ENCODE peak calls at places on chromosome 15, in five cellular contexts. I is naive thymus-derived CD4-positive, alpha-beta T cell; S is fibroblast of the aortic adventitia; T is mesendoderm; C is IMR-90. J is an unnamed sample.
A peak's percentile ranks its signal among the peaks of the same experiment; 100 is the strongest.

GRCh38 chr15:70339551-70340517 is 242.1 kb upstream of the TLE3 start:
- DNase-seq in I (no peak), S (no peak), T (no peak), C (peak; percentile 22), J (no peak)

GRCh38 chr15:27250223-27250622 is 279.2 kb downstream of the GABRG3 start:
- DNase-seq in I (no peak), S (no peak), T (no peak), C (no peak), J (no peak)

GRCh38 chr15:98548172-98548971 is 100.0 kb upstream of the IGF1R start:
- DNase-seq in I (peak; percentile 9), S (peak; percentile 61), T (peak; percentile 90), C (peak; percentile 73), J (no peak)

GRCh38 chr15:50051811-50052419 is 67.1 kb downstream of the ATP8B4 start:
- DNase-seq in I (no peak), S (peak; percentile 96), T (peak; percentile 66), C (peak; percentile 91), J (peak; percentile 19)

GRCh38 chr15:35827156-35827555 is 281.2 kb upstream of the DPH6 start:
- DNase-seq in I (no peak), S (peak; percentile 13), T (no peak), C (peak; percentile 14), J (no peak)

GRCh38 chr15:90264649-90265048 is 823 bp upstream of the NGRN start:
- DNase-seq in I (no peak), S (no peak), T (no peak), C (no peak), J (no peak)

GRCh38 chr15:91055548-91056331 is 33.3 kb upstream of the VPS33B start:
- DNase-seq in I (peak; percentile 17), S (peak; percentile 69), T (peak; percentile 73), C (peak; percentile 55), J (peak; percentile 36)

GRCh38 chr15:34606545-34606944 is 23.1 kb upstream of the GOLGA8B start:
- DNase-seq in I (no peak), S (no peak), T (no peak), C (peak; percentile 55), J (no peak)

GRCh38 chr15:64024172-64025050 is 21.9 kb downstream of the DAPK2 start:
- DNase-seq in I (no peak), S (no peak), T (peak; percentile 62), C (no peak), J (no peak)

GRCh38 chr15:101451192-101451799 is 38.2 kb downstream of the PCSK6 start:
- DNase-seq in I (no peak), S (peak; percentile 80), T (no peak), C (no peak), J (no peak)

GRCh38 chr15:84721381-84721780 is 5.4 kb upstream of the SEC11A start:
- DNase-seq in I (peak; percentile 56), S (no peak), T (no peak), C (no peak), J (peak; percentile 37)

GRCh38 chr15:25684521-25685215 is 178.5 kb downstream of the ATP10A start:
- DNase-seq in I (no peak), S (peak; percentile 91), T (peak; percentile 42), C (peak; percentile 80), J (no peak)

GRCh38 chr15:100968043-100968966 is 49.1 kb downstream of the LRRK1 start:
- DNase-seq in I (no peak), S (peak; percentile 75), T (no peak), C (peak; percentile 81), J (no peak)

GRCh38 chr15:64942356-64942755 is 30.7 kb downstream of the ANKDD1A start:
- DNase-seq in I (no peak), S (no peak), T (no peak), C (no peak), J (no peak)

GRCh38 chr15:55993804-55994539 is 560 bp upstream of the NEDD4 start:
- DNase-seq in I (no peak), S (peak; percentile 68), T (peak; percentile 83), C (peak; percentile 68), J (no peak)

GRCh38 chr15:59301527-59301926 is 71.1 kb downstream of the MYO1E start:
- DNase-seq in I (no peak), S (no peak), T (no peak), C (no peak), J (no peak)

GRCh38 chr15:63401714-63402497 is 20.3 kb upstream of the CA12 start:
- DNase-seq in I (no peak), S (no peak), T (no peak), C (no peak), J (no peak)

GRCh38 chr15:99613887-99614642 is 48.3 kb downstream of the MEF2A start:
- DNase-seq in I (no peak), S (peak; percentile 71), T (no peak), C (peak; percentile 62), J (peak; percentile 9)

GRCh38 chr15:48891229-48891765 is 13.4 kb downstream of the EID1 start:
- DNase-seq in I (no peak), S (no peak), T (no peak), C (no peak), J (no peak)

GRCh38 chr15:35519536-35520149 is 26.3 kb downstream of the DPH6 start:
- DNase-seq in I (peak; percentile 34), S (peak; percentile 81), T (peak; percentile 64), C (peak; percentile 64), J (peak; percentile 61)

GRCh38 chr15:77659350-77660321 is 26.9 kb upstream of the LINGO1 start:
- DNase-seq in I (no peak), S (peak; percentile 81), T (peak; percentile 69), C (peak; percentile 25), J (peak; percentile 28)

GRCh38 chr15:92161039-92161670 is 232.5 kb upstream of the ST8SIA2 start:
- DNase-seq in I (no peak), S (no peak), T (peak; percentile 48), C (no peak), J (no peak)

GRCh38 chr15:36571301-36571700 is 8.1 kb upstream of the CDIN1 start:
- DNase-seq in I (no peak), S (no peak), T (no peak), C (peak; percentile 18), J (no peak)

GRCh38 chr15:83282859-83283812 is 1.3 kb downstream of the BNC1 start:
- DNase-seq in I (no peak), S (no peak), T (peak; percentile 66), C (no peak), J (no peak)

GRCh38 chr15:38378162-38378560 is 75.8 kb upstream of the FAM98B start:
- DNase-seq in I (no peak), S (peak; percentile 30), T (no peak), C (peak; percentile 36), J (no peak)

DNA sequence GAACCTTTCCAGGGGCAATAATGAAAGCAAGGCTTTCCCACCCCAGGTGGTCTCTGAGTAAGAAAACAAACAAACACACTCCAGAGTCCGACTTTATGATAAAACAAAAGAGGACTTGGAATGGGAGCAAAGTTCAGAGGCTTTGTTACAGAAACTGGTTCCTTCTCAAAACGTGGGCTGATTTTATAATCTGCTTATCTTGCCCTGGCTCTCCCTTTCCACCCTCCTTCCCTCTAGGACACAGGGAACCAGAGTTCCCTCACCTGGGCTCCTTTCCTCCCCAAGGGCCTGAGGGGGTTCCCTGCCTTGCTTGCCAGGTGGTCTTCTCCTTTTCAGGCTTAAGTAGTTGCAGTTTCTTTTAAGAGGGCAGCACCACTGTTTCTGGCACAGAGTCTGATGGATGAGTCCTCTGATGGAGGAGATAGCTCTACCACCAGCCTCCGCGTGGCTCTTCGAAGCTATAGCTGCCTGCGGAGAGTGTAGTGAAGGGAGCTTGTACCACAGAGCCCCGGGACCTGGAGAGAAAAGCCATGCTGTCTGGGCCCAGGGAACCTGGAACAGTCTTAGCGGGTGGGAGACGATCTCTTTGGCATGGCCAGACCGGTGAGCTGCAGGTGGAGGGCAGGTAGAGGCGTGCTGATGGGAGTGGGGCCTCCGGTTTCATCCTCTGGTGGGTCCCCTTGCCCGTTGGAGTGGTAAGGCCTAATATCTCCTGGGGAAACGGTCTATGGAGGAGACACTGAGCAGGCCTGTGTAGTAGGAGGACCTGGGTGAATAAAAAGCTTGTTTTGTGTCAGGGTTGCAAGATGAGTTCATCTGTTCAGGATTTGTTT is 68.7 kb downstream of the SMAD6 start:
- DNase-seq in I (no peak), S (no peak), T (no peak), C (no peak), J (no peak)
- H3K4me3 ChIP-seq in I (no peak overlapping the region), S (no peak overlapping the region), T (no peak overlapping the region), C (no peak overlapping the region), J (no peak overlapping the region)

GRCh38 chr15:74130849-74131617 is 647 bp downstream of the ISLR2 start:
- DNase-seq in I (no peak), S (no peak), T (no peak), C (no peak), J (no peak)
- H3K4me3 ChIP-seq in I (no peak overlapping the region), S (no peak overlapping the region), T (no peak overlapping the region), C (no peak overlapping the region), J (no peak overlapping the region)

GRCh38 chr15:51155906-51156305 is 61.2 kb upstream of the TNFAIP8L3 start:
- DNase-seq in I (no peak), S (no peak), T (no peak), C (no peak), J (no peak)
- H3K4me3 ChIP-seq in I (no peak overlapping the region), S (no peak overlapping the region), T (no peak overlapping the region), C (no peak overlapping the region), J (no peak overlapping the region)

GRCh38 chr15:41510728-41511127 is 2.9 kb downstream of the LTK start:
- DNase-seq in I (no peak), S (no peak), T (no peak), C (no peak), J (no peak)

GRCh38 chr15:41511331-41512077 is 2.1 kb downstream of the LTK start:
- DNase-seq in I (no peak), S (no peak), T (no peak), C (no peak), J (no peak)

GRCh38 chr15:41512512-41513281 is 930 bp downstream of the LTK start:
- DNase-seq in I (no peak), S (no peak), T (no peak), C (no peak), J (peak; percentile 54)

GRCh38 chr15:41512078-41512394 is 1.6 kb downstream of the LTK start:
- DNase-seq in I (no peak), S (no peak), T (no peak), C (no peak), J (no peak)

GRCh38 chr15:41513282-41514227 is at the start of gene LTK:
- DNase-seq in I (no peak), S (no peak), T (peak; percentile 67), C (no peak), J (no peak)
- H3K4me3 ChIP-seq in I (peak within 1 kb of the TSS; percentile 56), S (peak within 1 kb of the TSS; percentile 13), T (peak within 1 kb of the TSS; percentile 3), C (peak within 1 kb of the TSS; percentile 1), J (peak within 1 kb of the TSS; percentile 26)

GRCh38 chr15:80073197-80073596 is 13.7 kb downstream of the ZFAND6 start:
- DNase-seq in I (no peak), S (no peak), T (no peak), C (no peak), J (no peak)
- H3K4me3 ChIP-seq in I (no peak overlapping the region), S (peak overlapping the region; percentile 56), T (no peak overlapping the region), C (peak overlapping the region; percentile 47), J (peak overlapping the region; percentile 79)

GRCh38 chr15:44438402-44438801 is 11.0 kb downstream of the CTDSPL2 start:
- DNase-seq in I (no peak), S (no peak), T (no peak), C (no peak), J (no peak)
- H3K4me3 ChIP-seq in I (no peak overlapping the region), S (no peak overlapping the region), T (no peak overlapping the region), C (no peak overlapping the region), J (peak overlapping the region; percentile 15)

DNA sequence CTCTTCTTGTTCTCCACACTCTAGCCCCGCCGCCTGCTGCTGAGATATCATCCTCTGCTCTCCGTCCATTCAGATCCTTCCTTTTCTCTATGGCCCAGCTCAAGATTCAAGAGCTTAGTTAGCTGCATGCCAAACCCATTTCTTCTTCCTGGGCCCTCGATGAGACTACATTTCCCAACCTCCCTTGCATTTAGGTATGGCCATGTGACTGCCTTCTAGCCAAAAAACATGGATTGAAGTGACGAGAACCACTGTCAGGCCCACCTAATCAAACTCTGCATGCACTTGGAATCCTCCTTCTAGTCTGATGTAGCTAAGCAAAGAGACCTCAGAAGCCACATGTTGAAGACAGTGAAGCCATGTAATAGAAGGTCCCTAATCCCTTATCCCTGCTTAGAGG is 308.2 kb downstream of the VPS13C start:
- DNase-seq in I (no peak), S (no peak), T (peak; percentile 42), C (no peak), J (no peak)
- H3K4me3 ChIP-seq in I (no peak overlapping the region), S (no peak overlapping the region), T (no peak overlapping the region), C (no peak overlapping the region), J (no peak overlapping the region)